ENCODE peak calls at places on chromosomes 6 and 20, in five cellular contexts. One of them, this sample, is unnamed.

GRCh38 chr6:151313060-151313459 is 73.3 kb downstream of the AKAP12 start:
- DNase-seq in HepG2: peak; percentile 75
- DNase-seq in GM12878: no peak
- DNase-seq in H1: peak; percentile 59
- DNase-seq in K562: no peak
- DNase-seq in this sample: no peak

GRCh38 chr20:33919653-33920052 is 74.1 kb upstream of the RALY start:
- DNase-seq in HepG2: no peak
- DNase-seq in GM12878: no peak
- DNase-seq in H1: no peak
- DNase-seq in K562: no peak
- DNase-seq in this sample: no peak

GRCh38 chr6:135576055-135576454 is 78.5 kb upstream of the AHI1 start:
- DNase-seq in HepG2: no peak
- DNase-seq in GM12878: no peak
- DNase-seq in H1: no peak
- DNase-seq in K562: no peak
- DNase-seq in this sample: no peak

GRCh38 chr20:26214991-26215390 is 518.3 kb upstream of the ZNF337 start:
- DNase-seq in HepG2: no peak
- DNase-seq in GM12878: no peak
- DNase-seq in H1: no peak
- DNase-seq in K562: no peak
- DNase-seq in this sample: no peak

GRCh38 chr6:88376759-88377387 is 210.7 kb upstream of the CNR1 start:
- DNase-seq in HepG2: no peak
- DNase-seq in GM12878: no peak
- DNase-seq in H1: no peak
- DNase-seq in K562: no peak
- DNase-seq in this sample: no peak

GRCh38 chr20:6709865-6710595 is 57.5 kb upstream of the BMP2 start:
- DNase-seq in HepG2: peak; percentile 24
- DNase-seq in GM12878: no peak
- DNase-seq in H1: no peak
- DNase-seq in K562: no peak
- DNase-seq in this sample: no peak

GRCh38 chr6:150150458-150150820 is 7.6 kb downstream of the PPP1R14C start:
- DNase-seq in HepG2: no peak
- DNase-seq in GM12878: no peak
- DNase-seq in H1: no peak
- DNase-seq in K562: no peak
- DNase-seq in this sample: no peak

GRCh38 chr20:35166242-35166830 is 5.5 kb upstream of the PROCR start:
- DNase-seq in HepG2: no peak
- DNase-seq in GM12878: no peak
- DNase-seq in H1: peak; percentile 62
- DNase-seq in K562: no peak
- DNase-seq in this sample: no peak

GRCh38 chr20:8874437-8874836 is 194.4 kb upstream of the PLCB4 start:
- DNase-seq in HepG2: no peak
- DNase-seq in GM12878: no peak
- DNase-seq in H1: no peak
- DNase-seq in K562: no peak
- DNase-seq in this sample: no peak

GRCh38 chr6:80454197-80454596 is 347.7 kb downstream of the BCKDHB start:
- DNase-seq in HepG2: no peak
- DNase-seq in GM12878: peak; percentile 27
- DNase-seq in H1: no peak
- DNase-seq in K562: no peak
- DNase-seq in this sample: peak; percentile 37

GRCh38 chr6:154187203-154187602 is 148.2 kb downstream of the OPRM1 start:
- DNase-seq in HepG2: no peak
- DNase-seq in GM12878: no peak
- DNase-seq in H1: no peak
- DNase-seq in K562: no peak
- DNase-seq in this sample: no peak

GRCh38 chr6:11586574-11586973 is 49.0 kb downstream of the TMEM170B start:
- DNase-seq in HepG2: no peak
- DNase-seq in GM12878: no peak
- DNase-seq in H1: no peak
- DNase-seq in K562: no peak
- DNase-seq in this sample: no peak

GRCh38 chr6:9292975-9293374 is 857.6 kb upstream of the SLC35B3 start:
- DNase-seq in HepG2: no peak
- DNase-seq in GM12878: no peak
- DNase-seq in H1: no peak
- DNase-seq in K562: no peak
- DNase-seq in this sample: no peak

GRCh38 chr20:32707691-32708581 is 34.2 kb upstream of the C20orf203 start:
- DNase-seq in HepG2: no peak
- DNase-seq in GM12878: no peak
- DNase-seq in H1: no peak
- DNase-seq in K562: no peak
- DNase-seq in this sample: no peak

GRCh38 chr6:132888701-132889100 is 74.3 kb downstream of the RPS12 start:
- DNase-seq in HepG2: no peak
- DNase-seq in GM12878: no peak
- DNase-seq in H1: no peak
- DNase-seq in K562: no peak
- DNase-seq in this sample: no peak

GRCh38 chr6:46410330-46410953 is 80.8 kb downstream of the RCAN2 start:
- DNase-seq in HepG2: peak; percentile 57
- DNase-seq in GM12878: peak; percentile 21
- DNase-seq in H1: no peak
- DNase-seq in K562: peak; percentile 35
- DNase-seq in this sample: peak; percentile 32

GRCh38 chr6:14477559-14477958 is 360.0 kb downstream of the CD83 start:
- DNase-seq in HepG2: no peak
- DNase-seq in GM12878: no peak
- DNase-seq in H1: no peak
- DNase-seq in K562: peak; percentile 43
- DNase-seq in this sample: no peak

GRCh38 chr6:49541210-49541724 is 9.2 kb upstream of the C6orf141 start:
- DNase-seq in HepG2: peak; percentile 57
- DNase-seq in GM12878: no peak
- DNase-seq in H1: no peak
- DNase-seq in K562: no peak
- DNase-seq in this sample: peak; percentile 56

GRCh38 chr6:80969439-80969838 is 783.0 kb downstream of the TENT5A start:
- DNase-seq in HepG2: no peak
- DNase-seq in GM12878: no peak
- DNase-seq in H1: no peak
- DNase-seq in K562: no peak
- DNase-seq in this sample: peak; percentile 12

GRCh38 chr20:44056010-44056698 is 130.8 kb downstream of the JPH2 start:
- DNase-seq in HepG2: peak; percentile 61
- DNase-seq in GM12878: no peak
- DNase-seq in H1: peak; percentile 69
- DNase-seq in K562: no peak
- DNase-seq in this sample: no peak

GRCh38 chr6:127247114-127248096 is 19.3 kb upstream of the RNF146 start:
- DNase-seq in HepG2: no peak
- DNase-seq in GM12878: no peak
- DNase-seq in H1: no peak
- DNase-seq in K562: no peak
- DNase-seq in this sample: no peak

GRCh38 chr6:52610745-52611355 is 34.0 kb upstream of the TRAM2 start:
- DNase-seq in HepG2: peak; percentile 40
- DNase-seq in GM12878: no peak
- DNase-seq in H1: no peak
- DNase-seq in K562: no peak
- DNase-seq in this sample: peak; percentile 16
- TF ChIP-seq ZNF274 in HepG2: no peak
- TF ChIP-seq ZNF274 in GM12878: no peak
- TF ChIP-seq ZNF274 in H1: no peak
- TF ChIP-seq ZNF274 in K562: no peak
- TF ChIP-seq ZNF274 in this sample: no peak

GRCh38 chr6:6969761-6970223 is 138.0 kb upstream of the RREB1 start:
- DNase-seq in HepG2: peak; percentile 63
- DNase-seq in GM12878: no peak
- DNase-seq in H1: no peak
- DNase-seq in K562: peak; percentile 50
- DNase-seq in this sample: peak; percentile 84
- TF ChIP-seq CTCF in HepG2: peak; percentile 20
- TF ChIP-seq CTCF in GM12878: no peak
- TF ChIP-seq CTCF in H1: no peak
- TF ChIP-seq CTCF in K562: no peak
- TF ChIP-seq CTCF in this sample: no peak

GRCh38 chr6:143431226-143431625 is 19.3 kb downstream of the ADAT2 start:
- DNase-seq in HepG2: no peak
- DNase-seq in GM12878: no peak
- DNase-seq in H1: no peak
- DNase-seq in K562: no peak
- DNase-seq in this sample: no peak
- TF ChIP-seq ZNF274 in HepG2: no peak
- TF ChIP-seq ZNF274 in GM12878: no peak
- TF ChIP-seq ZNF274 in H1: no peak
- TF ChIP-seq ZNF274 in K562: no peak
- TF ChIP-seq ZNF274 in this sample: no peak

GRCh38 chr20:49792006-49792405 is 20.6 kb upstream of the SLC9A8 start:
- DNase-seq in HepG2: no peak
- DNase-seq in GM12878: no peak
- DNase-seq in H1: no peak
- DNase-seq in K562: no peak
- DNase-seq in this sample: no peak

GRCh38 chr20:49791165-49791564 is 21.5 kb upstream of the SLC9A8 start:
- DNase-seq in HepG2: no peak
- DNase-seq in GM12878: no peak
- DNase-seq in H1: no peak
- DNase-seq in K562: no peak
- DNase-seq in this sample: no peak

GRCh38 chr20:49787371-49788357 is 25.0 kb upstream of the SLC9A8 start:
- DNase-seq in HepG2: no peak
- DNase-seq in GM12878: no peak
- DNase-seq in H1: no peak
- DNase-seq in K562: no peak
- DNase-seq in this sample: no peak

GRCh38 chr20:49792611-49793010 is 20.0 kb upstream of the SLC9A8 start:
- DNase-seq in HepG2: no peak
- DNase-seq in GM12878: no peak
- DNase-seq in H1: no peak
- DNase-seq in K562: no peak
- DNase-seq in this sample: no peak

DNA sequence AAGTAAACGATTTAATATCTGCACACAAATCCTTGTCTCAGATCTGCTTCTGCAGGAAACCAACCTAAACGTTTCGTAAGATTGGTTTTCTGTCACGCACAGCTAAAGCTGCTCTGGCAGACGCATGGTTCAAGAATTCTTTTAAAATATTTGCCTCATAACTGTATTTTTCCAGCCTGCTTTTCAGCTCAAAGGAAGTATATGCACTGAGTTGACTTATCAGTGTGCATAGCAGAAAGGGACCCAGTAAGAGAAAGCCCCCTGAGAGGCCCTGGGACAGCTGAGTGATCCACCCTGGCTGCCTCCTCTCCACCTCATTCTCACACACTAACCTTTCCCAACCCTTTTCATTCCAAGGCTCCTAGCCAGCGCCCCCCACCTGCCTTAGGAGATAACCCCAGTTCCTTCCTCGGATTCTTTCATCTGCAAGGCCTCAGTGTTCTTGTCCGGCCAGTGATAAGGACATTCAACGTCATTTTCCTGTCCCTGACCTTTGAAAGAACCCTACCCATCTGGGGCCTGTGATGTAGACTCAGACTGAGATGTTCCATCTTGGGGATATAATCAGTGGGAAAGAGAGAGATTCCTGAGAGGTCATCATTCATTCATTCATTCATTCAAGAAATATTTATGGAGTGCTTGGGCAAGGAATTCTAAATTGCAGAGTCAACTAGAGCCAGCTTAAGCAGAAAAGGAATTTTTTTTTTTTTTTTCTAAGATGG is 22.4 kb upstream of the SLC9A8 start:
- DNase-seq in HepG2: peak; percentile 49
- DNase-seq in GM12878: no peak
- DNase-seq in H1: no peak
- DNase-seq in K562: peak; percentile 89
- DNase-seq in this sample: no peak
- TF ChIP-seq CTCF in HepG2: no peak
- TF ChIP-seq CTCF in GM12878: no peak
- TF ChIP-seq CTCF in H1: peak; percentile 22
- TF ChIP-seq CTCF in K562: peak; percentile 26
- TF ChIP-seq CTCF in this sample: no peak

DNA sequence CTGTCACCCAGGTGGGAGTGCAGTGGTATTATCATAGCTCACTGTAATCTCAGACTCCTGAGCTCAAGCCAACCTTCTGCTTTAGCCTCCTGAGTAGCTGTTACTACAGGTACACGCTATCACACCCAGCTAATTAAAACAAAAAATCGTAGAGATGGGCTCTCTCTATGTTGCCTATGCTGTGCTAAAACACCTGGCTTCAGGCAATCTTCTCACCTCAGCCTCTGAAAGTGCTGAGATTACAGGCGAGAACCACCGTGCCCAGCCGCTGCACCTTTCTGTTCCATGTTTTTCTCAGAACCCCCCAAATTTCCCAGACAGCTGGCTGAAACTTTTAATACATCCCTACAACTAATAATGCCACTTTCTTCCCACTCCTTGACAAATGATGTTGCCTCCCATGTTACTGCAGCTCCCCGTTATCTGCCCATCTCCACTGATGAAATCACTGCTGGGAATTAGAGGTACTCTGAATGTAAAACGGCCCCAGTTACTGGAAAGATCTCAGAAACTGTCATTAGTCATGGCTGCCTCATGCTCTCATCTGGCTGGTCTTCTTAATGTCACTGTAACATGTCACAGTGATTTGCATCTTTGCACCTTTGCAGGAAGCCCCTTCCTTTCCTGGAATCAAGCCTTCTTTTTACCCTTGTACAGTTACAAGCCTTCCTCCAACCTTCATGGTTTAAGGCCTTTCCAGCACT is 697.5 kb downstream of the PRKN start:
- DNase-seq in HepG2: no peak
- DNase-seq in GM12878: no peak
- DNase-seq in H1: no peak
- DNase-seq in K562: no peak
- DNase-seq in this sample: no peak
- TF ChIP-seq ZNF274 in HepG2: no peak
- TF ChIP-seq ZNF274 in GM12878: no peak
- TF ChIP-seq ZNF274 in H1: no peak
- TF ChIP-seq ZNF274 in K562: no peak
- TF ChIP-seq ZNF274 in this sample: no peak